ENCODE peak calls at places on chromosomes 7 and 10, in five cellular contexts. W, O, B, Q and H are unnamed samples.

GRCh38 chr10:31490858-31491504 is 172.0 kb downstream of the ZEB1 start:
- DNase-seq in B (peak), O (no peak), Q (peak), W (no peak), H (peak)

GRCh38 chr7:73901823-73902597 is 41.1 kb downstream of the TMEM270 start:
- DNase-seq in Q (no peak), B (no peak), O (peak), W (no peak), H (no peak)

GRCh38 chr10:30671011-30671616 is 41.6 kb upstream of the LYZL2 start:
- DNase-seq in B (peak), W (peak), O (no peak), Q (peak), H (peak)

GRCh38 chr7:132352774-132353173 is 223.5 kb downstream of the PLXNA4 start:
- DNase-seq in O (no peak), W (no peak), B (no peak), Q (no peak), H (no peak)

GRCh38 chr10:84743483-84743882 is 415.1 kb downstream of the CCSER2 start:
- DNase-seq in B (peak), W (no peak), O (no peak), Q (peak), H (no peak)

GRCh38 chr7:91474074-91474473 is 209.8 kb downstream of the FZD1 start:
- DNase-seq in Q (no peak), B (no peak), O (no peak), W (no peak), H (no peak)

GRCh38 chr7:73746378-73746777 is 7.8 kb upstream of the ABHD11 start:
- DNase-seq in O (no peak), W (no peak), B (no peak), Q (no peak), H (no peak)

GRCh38 chr7:55405856-55406541 is 40.9 kb downstream of the LANCL2 start:
- DNase-seq in O (no peak), Q (no peak), B (no peak), W (no peak), H (no peak)

GRCh38 chr10:10794776-10795175 is 222.9 kb upstream of the CELF2 start:
- DNase-seq in Q (no peak), W (no peak), O (no peak), B (no peak), H (no peak)

GRCh38 chr10:75404335-75405200 is 3.0 kb upstream of the ZNF503 start:
- DNase-seq in Q (no peak), B (peak), O (peak), W (no peak), H (no peak)

GRCh38 chr7:83708531-83708930 is 59.6 kb upstream of the SEMA3E start:
- DNase-seq in O (no peak), B (no peak), W (no peak), Q (no peak), H (no peak)

GRCh38 chr10:72045586-72045985 is 42.8 kb downstream of the SPOCK2 start:
- DNase-seq in B (no peak), W (no peak), Q (no peak), O (no peak), H (no peak)

GRCh38 chr7:157807510-157807909 is 470.7 kb downstream of the DNAJB6 start:
- DNase-seq in Q (peak), W (no peak), O (no peak), B (no peak), H (no peak)

GRCh38 chr7:99041526-99041925 is 102.4 kb downstream of the SMURF1 start:
- DNase-seq in B (peak), W (no peak), O (no peak), Q (peak), H (no peak)

GRCh38 chr7:69674701-69675182 is 76.5 kb downstream of the AUTS2 start:
- DNase-seq in W (no peak), O (no peak), B (peak), Q (no peak), H (no peak)

GRCh38 chr7:48074231-48074654 is 14.8 kb upstream of the UPP1 start:
- DNase-seq in O (no peak), B (no peak), W (no peak), Q (no peak), H (no peak)

GRCh38 chr7:121337398-121337797 is 8.6 kb downstream of the WNT16 start:
- DNase-seq in O (no peak), B (peak), W (no peak), Q (no peak), H (no peak)

GRCh38 chr7:73451780-73452398 is 18.3 kb downstream of the FZD9 start:
- DNase-seq in O (no peak), W (peak), B (peak), Q (peak), H (peak)

GRCh38 chr10:130491011-130491697 is 355.0 kb downstream of the GLRX3 start:
- DNase-seq in W (no peak), O (no peak), Q (no peak), B (no peak), H (no peak)

GRCh38 chr7:151869457-151869856 is 7.5 kb downstream of the PRKAG2 start:
- DNase-seq in Q (no peak), W (no peak), O (peak), B (no peak), H (no peak)

GRCh38 chr7:119341822-119342221 is 931.2 kb upstream of the KCND2 start:
- DNase-seq in B (no peak), W (no peak), Q (no peak), O (no peak), H (no peak)

GRCh38 chr7:130009848-130010688 is 41.1 kb downstream of the ZC3HC1 start:
- DNase-seq in W (peak), Q (peak), O (peak), B (peak), H (peak)

GRCh38 chr10:89646833-89647570 is 2.0 kb upstream of the PANK1 start:
- DNase-seq in Q (no peak), B (no peak), W (no peak), O (no peak), H (no peak)

GRCh38 chr10:112811741-112812551 is 138.1 kb upstream of the TCF7L2 start:
- DNase-seq in Q (peak), B (peak), W (peak), O (peak), H (peak)

GRCh38 chr10:8282340-8282739 is 227.9 kb downstream of the GATA3 start:
- DNase-seq in O (no peak), Q (no peak), B (no peak), W (no peak), H (no peak)

GRCh38 chr7:55526770-55527169 is 45.5 kb downstream of the VOPP1 start:
- DNase-seq in B (no peak), O (no peak), W (no peak), Q (no peak), H (no peak)